ENCODE peak calls at places on chromosomes 2 and 18, in six cellular contexts. One of them, this sample, is unnamed.

GRCh38 chr2:219552382-219553167 is 8.7 kb downstream of the TMEM198 start:
- DNase-seq in GM12878: no peak
- DNase-seq in SK-N-SH: peak
- DNase-seq in K562: peak
- DNase-seq in HepG2: peak
- DNase-seq in HCT116: peak
- DNase-seq in this sample: peak

GRCh38 chr18:51478908-51479307 is 281.4 kb upstream of the MEX3C start:
- DNase-seq in K562: no peak
- DNase-seq in SK-N-SH: no peak
- DNase-seq in GM12878: no peak
- DNase-seq in HCT116: no peak
- DNase-seq in HepG2: no peak
- DNase-seq in this sample: no peak

GRCh38 chr18:63970803-63971191 is 916 bp downstream of the SERPINB8 start:
- DNase-seq in HCT116: no peak
- DNase-seq in GM12878: no peak
- DNase-seq in SK-N-SH: no peak
- DNase-seq in K562: no peak
- DNase-seq in HepG2: no peak
- DNase-seq in this sample: no peak

GRCh38 chr2:240836781-240837467 is 16.9 kb upstream of the KIF1A start:
- DNase-seq in K562: no peak
- DNase-seq in HCT116: no peak
- DNase-seq in SK-N-SH: no peak
- DNase-seq in GM12878: no peak
- DNase-seq in HepG2: no peak
- DNase-seq in this sample: no peak

GRCh38 chr18:6983366-6983765 is 134.2 kb downstream of the LAMA1 start:
- DNase-seq in HCT116: no peak
- DNase-seq in K562: no peak
- DNase-seq in GM12878: no peak
- DNase-seq in SK-N-SH: no peak
- DNase-seq in HepG2: no peak
- DNase-seq in this sample: no peak

GRCh38 chr2:142992843-142993242 is 115.4 kb downstream of the KYNU start:
- DNase-seq in HepG2: no peak
- DNase-seq in GM12878: no peak
- DNase-seq in HCT116: no peak
- DNase-seq in K562: no peak
- DNase-seq in SK-N-SH: no peak
- DNase-seq in this sample: no peak

GRCh38 chr2:155600296-155600695 is 732.2 kb downstream of the NR4A2 start:
- DNase-seq in HepG2: no peak
- DNase-seq in K562: no peak
- DNase-seq in GM12878: no peak
- DNase-seq in HCT116: no peak
- DNase-seq in SK-N-SH: no peak
- DNase-seq in this sample: no peak

GRCh38 chr2:113124181-113124961 is 3.0 kb upstream of the IL1RN start:
- DNase-seq in SK-N-SH: no peak
- DNase-seq in GM12878: peak
- DNase-seq in HepG2: peak
- DNase-seq in HCT116: no peak
- DNase-seq in K562: no peak
- DNase-seq in this sample: no peak

GRCh38 chr2:204452464-204453023 is 92.7 kb upstream of the PARD3B start:
- DNase-seq in HCT116: peak
- DNase-seq in SK-N-SH: no peak
- DNase-seq in HepG2: peak
- DNase-seq in GM12878: no peak
- DNase-seq in K562: no peak
- DNase-seq in this sample: peak

GRCh38 chr2:237714690-237715458 is 83.7 kb upstream of the RBM44 start:
- DNase-seq in K562: no peak
- DNase-seq in HCT116: no peak
- DNase-seq in HepG2: peak
- DNase-seq in GM12878: no peak
- DNase-seq in SK-N-SH: no peak
- DNase-seq in this sample: no peak

GRCh38 chr2:39380525-39381150 is 56.4 kb downstream of the MAP4K3 start:
- DNase-seq in GM12878: no peak
- DNase-seq in HepG2: no peak
- DNase-seq in K562: no peak
- DNase-seq in HCT116: no peak
- DNase-seq in SK-N-SH: no peak
- DNase-seq in this sample: no peak

GRCh38 chr18:23718731-23719130 is 29.5 kb downstream of the LAMA3 start:
- DNase-seq in K562: no peak
- DNase-seq in HepG2: no peak
- DNase-seq in HCT116: no peak
- DNase-seq in SK-N-SH: no peak
- DNase-seq in GM12878: no peak
- DNase-seq in this sample: no peak

GRCh38 chr2:26898480-26899058 is 50.6 kb downstream of the DPYSL5 start:
- DNase-seq in HepG2: no peak
- DNase-seq in HCT116: no peak
- DNase-seq in GM12878: no peak
- DNase-seq in K562: no peak
- DNase-seq in SK-N-SH: no peak
- DNase-seq in this sample: no peak

GRCh38 chr2:221100467-221101089 is 471.5 kb downstream of the EPHA4 start:
- DNase-seq in K562: no peak
- DNase-seq in HepG2: no peak
- DNase-seq in HCT116: peak
- DNase-seq in SK-N-SH: no peak
- DNase-seq in GM12878: no peak
- DNase-seq in this sample: peak

GRCh38 chr18:56377161-56377560 is 261.2 kb downstream of the TXNL1 start:
- DNase-seq in SK-N-SH: no peak
- DNase-seq in GM12878: no peak
- DNase-seq in K562: no peak
- DNase-seq in HCT116: no peak
- DNase-seq in HepG2: no peak
- DNase-seq in this sample: no peak

GRCh38 chr2:231523451-231524266 is 6.6 kb downstream of the NMUR1 start:
- DNase-seq in HCT116: no peak
- DNase-seq in SK-N-SH: no peak
- DNase-seq in GM12878: no peak
- DNase-seq in K562: no peak
- DNase-seq in HepG2: no peak
- DNase-seq in this sample: no peak

GRCh38 chr2:121008978-121009377 is 273.3 kb downstream of the GLI2 start:
- DNase-seq in HCT116: peak
- DNase-seq in K562: peak
- DNase-seq in SK-N-SH: no peak
- DNase-seq in HepG2: no peak
- DNase-seq in GM12878: no peak
- DNase-seq in this sample: peak

GRCh38 chr18:78659748-78660147 is 319.9 kb upstream of the SALL3 start:
- DNase-seq in GM12878: no peak
- DNase-seq in SK-N-SH: peak
- DNase-seq in HepG2: no peak
- DNase-seq in HCT116: no peak
- DNase-seq in K562: peak
- DNase-seq in this sample: peak
- TF ChIP-seq YY1 in GM12878: no peak
- TF ChIP-seq YY1 in SK-N-SH: no peak
- TF ChIP-seq YY1 in HepG2: no peak
- TF ChIP-seq YY1 in HCT116: no peak
- TF ChIP-seq YY1 in K562: no peak
- TF ChIP-seq YY1 in this sample: no peak

GRCh38 chr2:53594586-53594918 is 173.1 kb upstream of the CHAC2 start:
- DNase-seq in GM12878: no peak
- DNase-seq in HCT116: no peak
- DNase-seq in HepG2: no peak
- DNase-seq in SK-N-SH: no peak
- DNase-seq in K562: no peak
- DNase-seq in this sample: no peak
- H3K4me3 ChIP-seq in GM12878: no peak
- H3K4me3 ChIP-seq in HCT116: no peak
- H3K4me3 ChIP-seq in HepG2: no peak
- H3K4me3 ChIP-seq in SK-N-SH: no peak
- H3K4me3 ChIP-seq in K562: no peak
- H3K4me3 ChIP-seq in this sample: no peak

GRCh38 chr2:58427572-58428285 is 186.6 kb upstream of the FANCL start:
- DNase-seq in SK-N-SH: peak
- DNase-seq in K562: no peak
- DNase-seq in HCT116: no peak
- DNase-seq in HepG2: peak
- DNase-seq in GM12878: no peak
- DNase-seq in this sample: peak
- TF ChIP-seq YY1 in SK-N-SH: no peak
- TF ChIP-seq YY1 in K562: no peak
- TF ChIP-seq YY1 in HCT116: no peak
- TF ChIP-seq YY1 in HepG2: no peak
- TF ChIP-seq YY1 in GM12878: no peak
- TF ChIP-seq YY1 in this sample: no peak

DNA sequence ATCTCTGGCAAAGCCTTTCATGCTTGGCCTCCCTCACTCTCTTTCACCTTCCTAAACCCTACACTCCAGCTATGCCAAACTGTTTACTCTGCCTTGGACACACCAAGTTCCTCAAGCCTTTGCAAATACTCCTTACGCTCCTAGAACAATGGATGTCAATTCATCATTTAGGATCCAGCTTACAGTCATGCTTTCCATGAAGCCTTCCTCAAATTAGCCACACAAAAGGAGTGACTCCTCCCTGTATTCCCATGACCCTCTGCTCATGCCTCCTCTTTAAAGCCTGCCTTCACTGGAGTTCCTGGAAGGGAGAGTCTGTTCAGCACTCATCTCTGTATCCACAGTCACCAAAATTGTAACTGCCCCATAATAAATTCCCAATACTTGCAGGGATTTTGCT is 736 bp upstream of the EHD3 start:
- DNase-seq in SK-N-SH: no peak
- DNase-seq in HepG2: no peak
- DNase-seq in GM12878: no peak
- DNase-seq in HCT116: no peak
- DNase-seq in K562: no peak
- DNase-seq in this sample: no peak
- H3K4me3 ChIP-seq in SK-N-SH: peak
- H3K4me3 ChIP-seq in HepG2: no peak
- H3K4me3 ChIP-seq in GM12878: peak
- H3K4me3 ChIP-seq in HCT116: no peak
- H3K4me3 ChIP-seq in K562: no peak
- H3K4me3 ChIP-seq in this sample: no peak